ENCODE peak calls at places on chromosomes 16 and 17, in ten cellular contexts. One of them, this sample, is unnamed.

GRCh38 chr16:29770250-29770929 is 7.7 kb upstream of the ZG16 start:
- DNase-seq in thyroid gland: no peak
- DNase-seq in cardiac fibroblast: no peak
- DNase-seq in suprapubic skin: no peak
- DNase-seq in Peyer's patch: no peak
- DNase-seq in type B pancreatic cell: no peak
- DNase-seq in glutamatergic neuron: no peak
- DNase-seq in RWPE1: no peak
- DNase-seq in WTC11: no peak
- DNase-seq in AG04449: no peak
- DNase-seq in this sample: no peak

GRCh38 chr17:61007980-61008379 is 330.3 kb downstream of the BCAS3 start:
- DNase-seq in cardiac fibroblast: peak
- DNase-seq in suprapubic skin: no peak
- DNase-seq in glutamatergic neuron: no peak
- DNase-seq in Peyer's patch: no peak
- DNase-seq in type B pancreatic cell: no peak
- DNase-seq in AG04449: no peak
- DNase-seq in RWPE1: no peak
- DNase-seq in WTC11: no peak
- DNase-seq in thyroid gland: peak
- DNase-seq in this sample: peak

GRCh38 chr17:55420776-55421178 is 858 bp downstream of the MMD start:
- DNase-seq in thyroid gland: peak
- DNase-seq in Peyer's patch: peak
- DNase-seq in cardiac fibroblast: no peak
- DNase-seq in RWPE1: peak
- DNase-seq in suprapubic skin: peak
- DNase-seq in AG04449: no peak
- DNase-seq in type B pancreatic cell: no peak
- DNase-seq in glutamatergic neuron: peak
- DNase-seq in WTC11: peak
- DNase-seq in this sample: peak

GRCh38 chr17:27919120-27919519 is 26.0 kb upstream of the LYRM9 start:
- DNase-seq in RWPE1: no peak
- DNase-seq in WTC11: no peak
- DNase-seq in glutamatergic neuron: no peak
- DNase-seq in suprapubic skin: no peak
- DNase-seq in type B pancreatic cell: no peak
- DNase-seq in Peyer's patch: no peak
- DNase-seq in AG04449: no peak
- DNase-seq in thyroid gland: no peak
- DNase-seq in cardiac fibroblast: peak
- DNase-seq in this sample: no peak

GRCh38 chr17:75535119-75535537 is 9.6 kb downstream of the LLGL2 start:
- DNase-seq in AG04449: no peak
- DNase-seq in Peyer's patch: peak
- DNase-seq in thyroid gland: no peak
- DNase-seq in cardiac fibroblast: no peak
- DNase-seq in WTC11: no peak
- DNase-seq in glutamatergic neuron: peak
- DNase-seq in suprapubic skin: no peak
- DNase-seq in RWPE1: no peak
- DNase-seq in type B pancreatic cell: no peak
- DNase-seq in this sample: peak

GRCh38 chr16:1631931-1632637 is 19.9 kb downstream of the CRAMP1 start:
- DNase-seq in type B pancreatic cell: no peak
- DNase-seq in WTC11: no peak
- DNase-seq in Peyer's patch: no peak
- DNase-seq in cardiac fibroblast: no peak
- DNase-seq in AG04449: no peak
- DNase-seq in RWPE1: no peak
- DNase-seq in thyroid gland: no peak
- DNase-seq in glutamatergic neuron: no peak
- DNase-seq in suprapubic skin: no peak
- DNase-seq in this sample: peak

GRCh38 chr16:57677622-57678369 is 9.7 kb downstream of the ADGRG3 start:
- DNase-seq in suprapubic skin: no peak
- DNase-seq in WTC11: no peak
- DNase-seq in type B pancreatic cell: no peak
- DNase-seq in RWPE1: no peak
- DNase-seq in Peyer's patch: no peak
- DNase-seq in glutamatergic neuron: no peak
- DNase-seq in cardiac fibroblast: no peak
- DNase-seq in thyroid gland: no peak
- DNase-seq in AG04449: no peak
- DNase-seq in this sample: peak

GRCh38 chr16:10242076-10242475 is 59.8 kb upstream of the GRIN2A start:
- DNase-seq in cardiac fibroblast: no peak
- DNase-seq in type B pancreatic cell: no peak
- DNase-seq in Peyer's patch: no peak
- DNase-seq in thyroid gland: no peak
- DNase-seq in glutamatergic neuron: peak
- DNase-seq in RWPE1: no peak
- DNase-seq in AG04449: no peak
- DNase-seq in suprapubic skin: no peak
- DNase-seq in WTC11: no peak
- DNase-seq in this sample: no peak

GRCh38 chr16:4123617-4124300 is 7.5 kb upstream of the ADCY9 start:
- DNase-seq in type B pancreatic cell: no peak
- DNase-seq in suprapubic skin: no peak
- DNase-seq in thyroid gland: no peak
- DNase-seq in WTC11: no peak
- DNase-seq in cardiac fibroblast: peak
- DNase-seq in glutamatergic neuron: no peak
- DNase-seq in AG04449: peak
- DNase-seq in Peyer's patch: no peak
- DNase-seq in RWPE1: no peak
- DNase-seq in this sample: no peak

GRCh38 chr16:10332301-10332700 is 53.6 kb upstream of the ATF7IP2 start:
- DNase-seq in cardiac fibroblast: no peak
- DNase-seq in glutamatergic neuron: no peak
- DNase-seq in AG04449: no peak
- DNase-seq in RWPE1: no peak
- DNase-seq in Peyer's patch: no peak
- DNase-seq in thyroid gland: no peak
- DNase-seq in type B pancreatic cell: no peak
- DNase-seq in suprapubic skin: no peak
- DNase-seq in WTC11: no peak
- DNase-seq in this sample: no peak

GRCh38 chr16:12236491-12237030 is 260.0 kb downstream of the SNX29 start:
- DNase-seq in WTC11: no peak
- DNase-seq in AG04449: no peak
- DNase-seq in Peyer's patch: no peak
- DNase-seq in suprapubic skin: no peak
- DNase-seq in cardiac fibroblast: peak
- DNase-seq in glutamatergic neuron: no peak
- DNase-seq in type B pancreatic cell: no peak
- DNase-seq in RWPE1: no peak
- DNase-seq in thyroid gland: peak
- DNase-seq in this sample: no peak

GRCh38 chr16:4313563-4314531 is 2.0 kb upstream of the GLIS2 start:
- DNase-seq in AG04449: no peak
- DNase-seq in suprapubic skin: no peak
- DNase-seq in thyroid gland: peak
- DNase-seq in type B pancreatic cell: no peak
- DNase-seq in cardiac fibroblast: peak
- DNase-seq in WTC11: peak
- DNase-seq in RWPE1: no peak
- DNase-seq in glutamatergic neuron: peak
- DNase-seq in Peyer's patch: no peak
- DNase-seq in this sample: peak

GRCh38 chr16:3534126-3534525 is 33.3 kb downstream of the CLUAP1 start:
- DNase-seq in cardiac fibroblast: no peak
- DNase-seq in Peyer's patch: no peak
- DNase-seq in suprapubic skin: no peak
- DNase-seq in RWPE1: no peak
- DNase-seq in glutamatergic neuron: no peak
- DNase-seq in thyroid gland: no peak
- DNase-seq in type B pancreatic cell: no peak
- DNase-seq in WTC11: no peak
- DNase-seq in AG04449: no peak
- DNase-seq in this sample: no peak

GRCh38 chr17:40950176-40950575 is 12.7 kb upstream of the KRT23 start:
- DNase-seq in glutamatergic neuron: no peak
- DNase-seq in Peyer's patch: no peak
- DNase-seq in type B pancreatic cell: no peak
- DNase-seq in RWPE1: no peak
- DNase-seq in suprapubic skin: no peak
- DNase-seq in thyroid gland: no peak
- DNase-seq in WTC11: no peak
- DNase-seq in AG04449: no peak
- DNase-seq in cardiac fibroblast: no peak
- DNase-seq in this sample: no peak
- TF ChIP-seq CTCF in glutamatergic neuron: no peak
- TF ChIP-seq CTCF in Peyer's patch: no peak
- TF ChIP-seq CTCF in type B pancreatic cell: no peak
- TF ChIP-seq CTCF in RWPE1: no peak
- TF ChIP-seq CTCF in suprapubic skin: no peak
- TF ChIP-seq CTCF in thyroid gland: no peak
- TF ChIP-seq CTCF in WTC11: no peak
- TF ChIP-seq CTCF in AG04449: no peak
- TF ChIP-seq CTCF in cardiac fibroblast: no peak
- TF ChIP-seq CTCF in this sample: no peak

DNA sequence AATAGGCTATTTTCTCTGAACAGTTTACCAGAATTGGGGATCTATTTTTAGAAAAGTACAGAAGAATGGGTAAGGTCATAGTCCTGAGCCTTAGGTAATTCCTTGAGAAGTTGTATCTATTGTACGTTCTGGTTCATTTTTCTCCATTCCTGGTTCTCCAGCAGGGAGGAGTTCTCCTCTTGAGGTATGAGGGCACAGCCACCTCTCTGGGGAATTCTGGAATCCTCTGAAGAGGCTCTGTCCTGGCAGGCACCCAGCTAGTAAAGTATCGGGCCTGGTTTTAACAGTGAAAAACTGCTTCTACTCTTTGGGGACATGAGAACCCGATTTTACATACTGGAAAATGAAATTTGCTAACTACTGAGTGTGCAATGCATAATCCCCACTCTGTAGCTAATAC is 19.6 kb upstream of the PMFBP1 start:
- DNase-seq in thyroid gland: peak
- DNase-seq in Peyer's patch: no peak
- DNase-seq in AG04449: no peak
- DNase-seq in glutamatergic neuron: no peak
- DNase-seq in type B pancreatic cell: no peak
- DNase-seq in WTC11: no peak
- DNase-seq in suprapubic skin: no peak
- DNase-seq in RWPE1: no peak
- DNase-seq in cardiac fibroblast: peak
- DNase-seq in this sample: no peak
- TF ChIP-seq CTCF in thyroid gland: no peak
- TF ChIP-seq CTCF in Peyer's patch: no peak
- TF ChIP-seq CTCF in AG04449: no peak
- TF ChIP-seq CTCF in glutamatergic neuron: no peak
- TF ChIP-seq CTCF in type B pancreatic cell: no peak
- TF ChIP-seq CTCF in WTC11: no peak
- TF ChIP-seq CTCF in suprapubic skin: no peak
- TF ChIP-seq CTCF in RWPE1: no peak
- TF ChIP-seq CTCF in cardiac fibroblast: no peak
- TF ChIP-seq CTCF in this sample: no peak

DNA sequence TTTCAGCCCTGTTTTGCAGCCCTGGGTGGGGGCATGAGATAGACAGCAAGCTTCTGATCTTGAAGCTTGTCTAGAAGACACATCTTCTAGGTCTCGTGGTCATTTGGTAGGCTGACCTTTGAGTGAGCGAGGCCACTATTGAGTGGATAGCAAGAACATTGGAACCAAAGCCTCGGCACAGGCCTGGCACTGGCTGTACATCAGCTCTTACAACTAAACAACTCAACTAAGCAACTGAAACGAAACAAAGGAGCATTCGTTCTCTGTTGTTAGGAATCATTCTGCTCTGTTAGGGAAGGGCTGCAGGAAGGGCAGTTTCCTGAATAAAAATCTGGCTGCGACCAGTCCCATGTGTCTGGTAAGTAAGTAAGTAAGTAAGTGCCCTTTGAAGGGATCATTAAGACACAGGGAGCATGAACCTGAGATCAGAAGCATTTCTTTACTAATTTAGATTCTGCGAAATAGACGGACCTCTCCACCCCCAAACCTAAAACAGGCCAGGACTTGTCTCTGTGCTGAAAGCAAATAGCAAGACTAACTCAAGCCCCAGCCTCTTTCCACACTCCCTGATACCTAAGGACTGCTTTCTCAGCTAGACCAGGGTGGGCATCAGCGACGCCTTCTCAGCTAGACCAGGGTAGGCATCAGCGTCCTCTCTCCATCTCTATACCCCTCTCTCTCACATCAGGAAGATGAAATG is 22.7 kb downstream of the CYB561 start:
- DNase-seq in suprapubic skin: no peak
- DNase-seq in type B pancreatic cell: peak
- DNase-seq in WTC11: no peak
- DNase-seq in AG04449: no peak
- DNase-seq in cardiac fibroblast: no peak
- DNase-seq in thyroid gland: no peak
- DNase-seq in Peyer's patch: peak
- DNase-seq in RWPE1: no peak
- DNase-seq in glutamatergic neuron: no peak
- DNase-seq in this sample: no peak
- TF ChIP-seq CTCF in suprapubic skin: no peak
- TF ChIP-seq CTCF in type B pancreatic cell: no peak
- TF ChIP-seq CTCF in WTC11: no peak
- TF ChIP-seq CTCF in AG04449: no peak
- TF ChIP-seq CTCF in cardiac fibroblast: no peak
- TF ChIP-seq CTCF in thyroid gland: no peak
- TF ChIP-seq CTCF in Peyer's patch: no peak
- TF ChIP-seq CTCF in RWPE1: no peak
- TF ChIP-seq CTCF in glutamatergic neuron: no peak
- TF ChIP-seq CTCF in this sample: no peak

DNA sequence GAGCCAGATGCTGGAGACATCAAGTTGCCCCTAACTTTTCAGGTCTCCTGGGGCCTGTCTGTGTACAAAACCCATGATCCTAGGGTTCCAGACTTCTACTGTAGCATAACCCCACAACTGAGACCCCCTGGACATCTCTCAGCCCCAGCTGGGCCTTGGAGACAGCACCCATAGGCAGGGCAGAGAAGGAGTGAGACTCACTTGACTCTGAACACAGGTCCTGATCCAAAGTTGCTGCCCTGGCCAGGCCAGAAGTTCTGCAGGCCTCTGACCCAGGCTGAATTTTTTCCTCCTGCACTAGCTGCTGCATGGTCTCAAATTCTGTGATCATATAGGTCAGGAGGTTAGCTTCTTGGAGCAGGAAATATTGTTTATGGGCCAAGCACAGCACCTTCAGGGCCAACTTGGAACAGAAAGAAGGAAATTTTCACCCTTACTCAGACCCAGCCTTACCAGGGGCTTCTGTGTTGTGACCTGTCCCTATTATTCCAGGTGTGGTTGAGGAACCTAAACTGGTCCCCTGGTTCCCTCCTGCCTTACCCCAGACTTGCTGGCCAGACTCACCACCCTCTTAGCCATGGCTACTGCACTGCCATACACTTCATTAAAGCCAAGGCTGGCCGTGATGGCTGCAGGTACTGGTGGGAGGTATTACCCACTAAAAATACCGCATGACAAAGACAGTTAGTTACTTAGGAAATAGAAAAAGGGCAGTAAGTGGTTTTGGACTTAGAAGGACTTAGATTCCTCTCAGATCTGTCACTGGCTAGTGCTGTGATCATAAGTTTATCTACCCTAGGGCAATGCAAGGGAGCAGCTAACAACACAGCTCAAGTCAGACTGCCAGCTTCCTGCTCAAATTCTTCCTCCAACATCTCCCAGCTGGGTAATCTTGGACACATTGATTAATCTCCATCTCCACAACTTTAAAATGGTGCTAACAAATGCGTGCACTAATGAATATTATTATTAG is 2180.1 kb downstream of the TP53TG3F start:
- DNase-seq in WTC11: no peak
- DNase-seq in cardiac fibroblast: no peak
- DNase-seq in Peyer's patch: no peak
- DNase-seq in type B pancreatic cell: no peak
- DNase-seq in suprapubic skin: no peak
- DNase-seq in RWPE1: no peak
- DNase-seq in AG04449: no peak
- DNase-seq in thyroid gland: no peak
- DNase-seq in glutamatergic neuron: no peak
- DNase-seq in this sample: no peak
- TF ChIP-seq CTCF in WTC11: no peak
- TF ChIP-seq CTCF in cardiac fibroblast: no peak
- TF ChIP-seq CTCF in Peyer's patch: no peak
- TF ChIP-seq CTCF in type B pancreatic cell: no peak
- TF ChIP-seq CTCF in suprapubic skin: no peak
- TF ChIP-seq CTCF in RWPE1: no peak
- TF ChIP-seq CTCF in AG04449: no peak
- TF ChIP-seq CTCF in thyroid gland: no peak
- TF ChIP-seq CTCF in glutamatergic neuron: no peak
- TF ChIP-seq CTCF in this sample: no peak

This sample was measured in stomach.